ENCODE peak calls at places on chromosomes 2 and 18, in four cellular contexts. T is WTC11, K is spleen, C is AG10803. M is an unnamed sample.

GRCh38 chr2:241904791-241905710 is 35.5 kb downstream of the RTP5 start:
- DNase-seq in T (no peak), K (peak; percentile 54), C (no peak), M (no peak)

GRCh38 chr2:184756885-184757284 is 158.6 kb downstream of the ZNF804A start:
- DNase-seq in T (no peak), K (no peak), C (no peak), M (no peak)

GRCh38 chr18:2409906-2410305 is 161.4 kb downstream of the METTL4 start:
- DNase-seq in T (no peak), K (no peak), C (no peak), M (no peak)

GRCh38 chr2:207182916-207183315 is 17.2 kb upstream of the KLF7 start:
- DNase-seq in T (no peak), K (no peak), C (peak; percentile 76), M (no peak)

GRCh38 chr2:58803192-58803591 is 562.1 kb upstream of the FANCL start:
- DNase-seq in T (no peak), K (no peak), C (no peak), M (no peak)

GRCh38 chr2:239012936-239013669 is 165.2 kb downstream of the TWIST2 start:
- DNase-seq in T (no peak), K (peak; percentile 16), C (no peak), M (no peak)

GRCh38 chr2:146837857-146838256 is 1007.0 kb upstream of the ACVR2A start:
- DNase-seq in T (no peak), K (no peak), C (no peak), M (no peak)

GRCh38 chr2:145591109-145591809 is 1071.3 kb upstream of the ZEB2 start:
- DNase-seq in T (no peak), K (no peak), C (peak; percentile 7), M (no peak)

GRCh38 chr18:48732767-48733424 is 194.1 kb downstream of the CTIF start:
- DNase-seq in T (no peak), K (no peak), C (no peak), M (no peak)

GRCh38 chr2:230893338-230893737 is 28.6 kb downstream of the ITM2C start:
- DNase-seq in T (no peak), K (peak; percentile 84), C (no peak), M (no peak)

GRCh38 chr18:77051581-77052296 is 80.8 kb downstream of the MBP start:
- DNase-seq in T (no peak), K (no peak), C (no peak), M (no peak)

GRCh38 chr2:5657216-5657615 is 35.0 kb upstream of the SOX11 start:
- DNase-seq in T (no peak), K (no peak), C (no peak), M (no peak)
- TF ChIP-seq CTCF in T (no peak), K (no peak), C (no peak), M (no peak)

DNA sequence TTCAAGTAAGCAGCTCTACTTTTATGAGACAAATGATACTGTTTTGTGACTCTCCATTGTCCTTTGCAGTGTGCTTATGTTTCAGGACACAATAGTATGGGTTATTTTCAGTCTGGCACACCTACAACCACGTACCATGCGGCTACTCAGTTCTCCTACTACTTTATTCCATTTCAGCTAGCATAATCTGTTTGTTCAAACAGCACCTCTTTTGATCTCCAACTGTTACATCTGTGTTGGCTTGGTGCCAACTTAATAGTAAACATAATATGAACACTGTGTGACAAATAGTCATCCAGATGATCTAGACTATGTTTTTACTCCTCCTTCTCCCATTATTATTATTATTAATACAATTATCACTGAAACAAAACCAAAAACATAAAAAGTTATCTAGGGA is 40.5 kb downstream of the MYO3B start:
- DNase-seq in T (no peak), K (no peak), C (no peak), M (no peak)
- TF ChIP-seq CTCF in T (no peak), K (no peak), C (no peak), M (no peak)

GRCh38 chr2:176553685-176554106 is 284.5 kb downstream of the MTX2 start:
- DNase-seq in T (peak; percentile 50), K (peak; percentile 87), C (peak; percentile 72), M (no peak)
- TF ChIP-seq CTCF in T (no peak), K (no peak), C (peak; percentile 48), M (no peak)

GRCh38 chr2:201715459-201715858 is 17.0 kb upstream of the MPP4 start:
- DNase-seq in T (no peak), K (no peak), C (no peak), M (no peak)
- TF ChIP-seq CTCF in T (no peak), K (no peak), C (no peak), M (no peak)

DNA sequence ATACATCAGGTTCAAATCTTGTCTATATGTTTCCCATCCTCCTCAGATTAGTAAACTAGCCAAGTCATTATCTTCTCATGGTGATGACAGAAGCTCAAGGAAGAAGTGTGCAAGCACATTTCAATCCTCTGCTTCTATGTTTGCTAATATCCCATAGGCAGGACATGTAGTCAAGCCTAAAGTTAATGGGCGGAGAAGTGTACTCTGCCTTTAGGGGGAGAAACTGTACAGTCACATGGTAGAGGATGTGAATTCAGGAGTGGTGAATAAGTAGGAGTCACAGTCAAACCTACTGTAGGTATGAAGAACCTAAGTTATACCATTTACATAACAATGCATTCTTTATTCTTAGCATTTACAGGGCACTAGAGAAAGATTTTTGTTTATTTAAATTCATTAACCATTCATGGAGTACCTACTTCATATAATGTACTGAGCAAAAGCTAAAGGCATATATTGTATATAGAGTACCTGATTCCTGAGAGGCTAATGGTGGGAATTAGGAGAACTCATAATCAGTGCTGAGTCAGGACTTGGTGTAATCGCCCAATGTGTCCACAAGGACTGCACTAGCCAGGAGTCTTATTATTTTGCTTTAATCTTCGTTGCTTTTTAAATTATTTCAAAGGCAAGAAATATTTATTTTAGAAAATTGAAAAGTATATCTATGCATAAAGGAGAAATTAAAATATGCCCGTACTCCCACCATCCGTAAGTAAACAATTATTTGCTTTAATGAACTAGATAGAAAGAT is 394.3 kb upstream of the ETAA1 start:
- DNase-seq in T (no peak), K (no peak), C (no peak), M (no peak)
- TF ChIP-seq CTCF in T (no peak), K (no peak), C (no peak), M (peak; percentile 49)

GRCh38 chr2:113036763-113037162 is 15.9 kb downstream of the IL36B start:
- DNase-seq in T (no peak), K (no peak), C (no peak), M (no peak)

GRCh38 chr2:113039675-113040074 is 13.0 kb downstream of the IL36B start:
- DNase-seq in T (no peak), K (no peak), C (no peak), M (no peak)

GRCh38 chr2:113039158-113039557 is 13.5 kb downstream of the IL36B start:
- DNase-seq in T (no peak), K (no peak), C (no peak), M (no peak)

GRCh38 chr2:113046465-113046864 is 6.2 kb downstream of the IL36B start:
- DNase-seq in T (no peak), K (no peak), C (no peak), M (no peak)

GRCh38 chr2:113041871-113042270 is 10.8 kb downstream of the IL36B start:
- DNase-seq in T (peak; percentile 22), K (no peak), C (no peak), M (no peak)
- TF ChIP-seq CTCF in T (no peak), K (no peak), C (no peak), M (no peak)

GRCh38 chr2:127275356-127275755 is 18.6 kb downstream of the ERCC3 start:
- DNase-seq in T (no peak), K (no peak), C (no peak), M (no peak)
- TF ChIP-seq CTCF in T (no peak), K (no peak), C (no peak), M (no peak)

DNA sequence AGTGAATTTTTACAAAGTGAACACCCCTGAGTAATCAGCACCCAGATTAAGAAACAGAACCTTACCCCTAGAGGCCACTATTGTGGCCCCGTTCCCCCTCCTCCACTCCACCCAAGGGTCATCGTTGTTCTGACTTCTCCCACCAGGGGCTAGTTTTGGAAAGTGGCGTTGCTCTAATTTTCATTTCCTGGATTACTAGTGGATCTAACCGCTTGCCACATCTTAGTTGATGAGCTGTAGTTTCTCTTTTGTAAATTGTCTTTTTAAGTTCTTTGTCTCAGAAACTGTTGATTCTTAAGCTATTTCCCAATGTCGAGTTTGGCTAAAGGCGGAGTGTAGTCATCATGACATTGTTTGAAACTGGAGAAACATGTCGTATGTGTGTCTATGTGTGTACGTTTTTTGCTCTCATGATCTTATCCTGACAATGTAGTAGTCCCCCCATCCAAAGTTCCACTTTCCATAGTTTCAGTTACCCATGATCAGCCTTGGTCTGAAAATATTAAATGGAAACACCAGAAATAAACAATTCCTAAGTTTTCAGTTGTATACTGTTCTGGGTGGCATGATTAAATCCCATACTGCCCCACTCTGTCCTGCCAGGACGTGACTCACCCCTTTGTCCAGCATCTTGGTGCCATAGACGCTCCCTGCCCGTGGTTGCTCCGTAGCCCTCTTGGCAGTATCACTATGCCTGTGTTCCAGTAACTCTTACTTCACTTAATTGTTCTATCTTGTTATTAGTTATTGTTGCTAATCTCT is 71.0 kb upstream of the SP3 start:
- DNase-seq in T (no peak), K (no peak), C (peak; percentile 62), M (no peak)
- TF ChIP-seq CTCF in T (no peak), K (no peak), C (peak; percentile 60), M (peak; percentile 30)

DNA sequence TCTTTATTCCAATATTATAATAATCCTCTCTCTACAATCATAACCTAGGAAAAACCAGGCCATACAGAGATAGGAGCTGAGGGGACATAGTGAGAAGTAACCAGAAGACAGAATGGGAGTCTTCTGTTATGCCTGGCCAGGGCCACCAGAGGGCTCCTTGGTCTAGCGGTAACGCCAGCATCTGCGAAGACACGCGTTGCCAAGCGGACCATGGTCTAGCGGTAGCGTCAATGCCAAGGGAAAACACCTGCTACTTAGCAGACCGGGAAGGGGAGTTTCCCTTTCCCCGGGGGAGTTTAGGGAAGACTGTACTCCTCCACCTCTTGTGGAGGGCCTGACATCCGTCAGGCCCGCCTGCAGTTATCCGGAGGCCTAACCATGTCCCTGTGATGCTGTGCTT is 36.6 kb downstream of the ARL6IP6 start:
- DNase-seq in T (peak; percentile 80), K (no peak), C (no peak), M (no peak)
- TF ChIP-seq CTCF in T (peak; percentile 56), K (no peak), C (peak; percentile 33), M (peak; percentile 58)

DNA sequence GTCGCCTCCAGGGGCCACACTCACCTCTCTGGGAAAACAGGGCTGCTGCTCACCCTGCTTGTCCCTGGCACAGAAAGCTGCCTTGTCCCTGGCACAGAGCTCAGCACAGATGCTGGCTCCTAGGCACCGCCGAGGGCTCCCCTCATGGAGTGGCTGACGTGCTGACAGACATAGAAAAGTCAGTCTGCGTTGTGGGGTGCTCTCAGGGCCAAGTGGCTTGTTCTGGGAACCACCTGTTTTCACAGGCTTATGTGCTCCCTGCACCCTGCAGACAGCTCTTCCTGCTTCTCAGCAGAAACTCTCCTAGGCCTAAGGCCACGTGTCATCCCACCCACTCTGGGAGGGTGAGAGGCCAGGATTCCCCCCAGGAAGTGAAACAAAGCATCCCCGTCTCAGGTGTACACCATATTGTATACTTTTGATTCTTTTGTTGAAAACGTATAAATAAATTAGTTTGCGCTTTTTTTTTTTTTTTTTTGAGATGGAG is 84.7 kb upstream of the TMEM200C start:
- DNase-seq in T (no peak), K (no peak), C (no peak), M (no peak)
- TF ChIP-seq CTCF in T (no peak), K (no peak), C (no peak), M (no peak)

M was measured in neural crest cell.